ENCODE peak calls at places on chromosome 21, in six cellular contexts. Q, E, B, P, C and X are unnamed samples. For H3K9me3 and H3K27me3, the result is how much of the 10 kb centered on the place peaks cover.

GRCh38 chr21:41666641-41667051 is 100.2 kb downstream of the RIPK4 start:
- DNase-seq in Q (no peak), E (no peak), B (no peak), P (no peak), C (no peak), X (no peak)

GRCh38 chr21:35924714-35925301 is 135.5 kb downstream of the SETD4 start:
- DNase-seq in Q (no peak), E (no peak), B (no peak), P (no peak), C (peak), X (no peak)

GRCh38 chr21:27759091-27759659 is 792.3 kb upstream of the ADAMTS5 start:
- DNase-seq in Q (no peak), E (peak), B (peak), P (no peak), C (no peak), X (no peak)

GRCh38 chr21:26388731-26389231 is 184.3 kb downstream of the CYYR1 start:
- DNase-seq in Q (no peak), E (no peak), B (no peak), P (no peak), C (no peak), X (no peak)

GRCh38 chr21:27569091-27569490 is 602.2 kb upstream of the ADAMTS5 start:
- DNase-seq in Q (no peak), E (no peak), B (no peak), P (no peak), C (no peak), X (no peak)

GRCh38 chr21:28392436-28392835 is 600.2 kb downstream of the LTN1 start:
- DNase-seq in Q (no peak), E (no peak), B (no peak), P (no peak), C (no peak), X (no peak)

GRCh38 chr21:33998809-33999208 is 74.6 kb upstream of the MRPS6 start:
- DNase-seq in Q (no peak), E (no peak), B (no peak), P (no peak), C (no peak), X (no peak)

GRCh38 chr21:25412090-25412489 is 195.2 kb downstream of the MRPL39 start:
- DNase-seq in Q (no peak), E (no peak), B (no peak), P (no peak), C (no peak), X (no peak)

GRCh38 chr21:35150562-35151226 is 101.6 kb upstream of the RUNX1 start:
- DNase-seq in Q (no peak), E (no peak), B (no peak), P (no peak), C (no peak), X (no peak)

GRCh38 chr21:31557421-31557955 is 102.0 kb upstream of the SOD1 start:
- DNase-seq in Q (no peak), E (no peak), B (no peak), P (no peak), C (no peak), X (peak)

GRCh38 chr21:34105947-34106541 is 32.7 kb downstream of the MRPS6 start:
- DNase-seq in Q (no peak), E (no peak), B (no peak), P (no peak), C (no peak), X (no peak)

GRCh38 chr21:27045281-27045985 is 78.5 kb upstream of the ADAMTS5 start:
- DNase-seq in Q (no peak), E (no peak), B (no peak), P (no peak), C (no peak), X (no peak)

GRCh38 chr21:15379776-15380175 is 315.0 kb upstream of the NRIP1 start:
- DNase-seq in Q (no peak), E (no peak), B (no peak), P (no peak), C (no peak), X (no peak)

GRCh38 chr21:31084689-31085088 is 46.4 kb upstream of the KRTAP19-8 start:
- DNase-seq in Q (no peak), E (no peak), B (no peak), P (no peak), C (no peak), X (no peak)

GRCh38 chr21:32889596-32889995 is 118.0 kb upstream of the PAXBP1 start:
- DNase-seq in Q (no peak), E (no peak), B (no peak), P (no peak), C (no peak), X (no peak)

DNA sequence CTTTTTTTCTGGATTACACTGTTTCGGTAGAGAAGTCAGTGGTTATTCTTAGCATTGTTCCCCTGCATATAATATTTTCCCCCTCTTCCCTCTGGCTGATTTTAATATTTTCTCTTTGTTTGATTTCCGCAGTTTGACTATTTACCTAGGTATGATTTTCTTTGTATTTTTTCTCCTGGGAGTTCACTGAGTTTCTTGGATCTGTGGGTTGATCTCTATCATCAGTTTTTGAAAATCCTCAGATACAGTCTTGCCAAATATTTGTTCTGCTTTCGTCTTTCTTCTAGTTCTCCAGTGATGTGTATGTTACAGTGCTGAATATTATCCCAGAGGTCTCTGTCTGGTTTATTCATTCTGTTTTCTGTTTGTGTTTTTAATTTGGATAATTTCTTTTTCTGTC is 136.4 kb downstream of the DYRK1A start:
- DNase-seq in Q (no peak), E (no peak), B (no peak), P (no peak), C (no peak), X (no peak)
- H3K27ac ChIP-seq in Q (no peak), E (no peak), B (no peak), P (no peak), C (no peak), X (no peak)

DNA sequence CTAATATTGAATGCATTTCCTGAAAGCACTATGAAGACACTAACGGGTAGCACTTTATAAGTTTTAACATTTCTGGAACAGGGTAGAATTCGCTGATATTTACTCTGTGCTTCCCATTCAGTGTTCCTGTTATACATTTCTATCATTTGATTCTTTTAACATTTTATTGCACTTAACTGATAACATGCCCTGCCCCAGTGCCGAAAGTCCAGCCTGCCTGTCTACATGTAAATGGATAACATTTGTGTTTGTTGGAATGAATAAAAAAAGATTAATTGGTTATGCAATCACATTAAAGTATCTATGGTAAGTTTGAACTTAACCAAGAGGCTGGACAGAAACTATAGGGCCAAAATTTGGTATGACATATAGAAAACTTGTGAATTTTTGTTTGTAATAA is 790.5 kb upstream of the TPTE start:
- DNase-seq in Q (no peak), E (no peak), B (no peak), P (no peak), C (no peak), X (no peak)
- H3K9me3 ChIP-seq in Q (under half), E (under half), B (under half), P (under half), C (under half), X (under half)

GRCh38 chr21:44888581-44889550 is 15.4 kb upstream of the PTTG1IP start:
- DNase-seq in Q (no peak), E (no peak), B (peak), P (no peak), C (no peak), X (no peak)

GRCh38 chr21:44889625-44890337 is 16.3 kb upstream of the PTTG1IP start:
- DNase-seq in Q (no peak), E (no peak), B (peak), P (no peak), C (no peak), X (peak)

GRCh38 chr21:44887126-44887806 is 13.8 kb upstream of the PTTG1IP start:
- DNase-seq in Q (no peak), E (no peak), B (peak), P (no peak), C (no peak), X (no peak)

GRCh38 chr21:44886113-44887075 is 12.9 kb upstream of the PTTG1IP start:
- DNase-seq in Q (no peak), E (no peak), B (peak), P (no peak), C (no peak), X (peak)

GRCh38 chr21:44887807-44888580 is 14.5 kb upstream of the PTTG1IP start:
- DNase-seq in Q (no peak), E (no peak), B (peak), P (no peak), C (no peak), X (no peak)
- H3K27me3 ChIP-seq in Q (under half), E (under half), B (under half), P (under half), C (under half), X (under half)

GRCh38 chr21:29487154-29487553 is 188.4 kb downstream of the BACH1 start:
- DNase-seq in Q (no peak), E (no peak), B (no peak), P (no peak), C (no peak), X (no peak)
- H3K27ac ChIP-seq in Q (no peak), E (no peak), B (no peak), P (no peak), C (no peak), X (no peak)

GRCh38 chr21:8992731-8993174 is 1528.6 kb upstream of the TPTE start:
- DNase-seq in Q (no peak), E (no peak), B (no peak), P (no peak), C (no peak), X (peak)
- H3K9me3 ChIP-seq in Q (under half), E (under half), B (under half), P (under half), C (under half), X (under half)

GRCh38 chr21:44710294-44710665 is 1.1 kb downstream of the TSPEAR start:
- DNase-seq in Q (no peak), E (no peak), B (no peak), P (no peak), C (no peak), X (no peak)
- H3K27me3 ChIP-seq in Q (half or more), E (half or more), B (half or more), P (half or more), C (half or more), X (under half)

GRCh38 chr21:39660596-39660995 is 47.9 kb downstream of the B3GALT5 start:
- DNase-seq in Q (peak), E (peak), B (peak), P (no peak), C (peak), X (no peak)
- H3K27ac ChIP-seq in Q (peak), E (peak), B (peak), P (no peak), C (peak), X (no peak)